ENCODE peak calls at places on chromosomes 11 and 22, in eight cellular contexts. P is aorta; Q is coronary artery; M is naive thymus-derived CD4-positive, alpha-beta T cell; I is caudate nucleus; L is HCT116; Y is neuronal stem cell; J is sigmoid colon. T is an unnamed sample.

GRCh38 chr11:11946878-11947277 is 61.5 kb downstream of the DKK3 start:
- DNase-seq in M (no peak), I (no peak), Q (no peak), Y (no peak), P (no peak), L (no peak), J (no peak), T (no peak)

GRCh38 chr11:76391039-76391438 is 9.9 kb downstream of the GVQW3 start:
- DNase-seq in Y (no peak), P (no peak), M (no peak), I (no peak), Q (no peak), L (no peak), J (no peak), T (no peak)

GRCh38 chr11:76077575-76078150 is 128.6 kb downstream of the WNT11 start:
- DNase-seq in J (no peak), M (no peak), L (no peak), P (no peak), I (no peak), Q (no peak), Y (no peak), T (no peak)

GRCh38 chr11:121886005-121886739 is 229.8 kb downstream of the BLID start:
- DNase-seq in L (no peak), P (no peak), Y (no peak), I (no peak), Q (no peak), J (peak), M (no peak), T (no peak)

GRCh38 chr11:35040221-35040942 is 98.6 kb upstream of the CD44 start:
- DNase-seq in M (peak), P (no peak), I (no peak), Q (no peak), Y (no peak), L (no peak), J (no peak), T (peak)

GRCh38 chr11:9170450-9170849 is 79.1 kb upstream of the SCUBE2 start:
- DNase-seq in I (no peak), M (no peak), P (no peak), Q (no peak), J (no peak), L (no peak), Y (no peak), T (no peak)

GRCh38 chr11:125320347-125321122 is 156.0 kb downstream of the PKNOX2 start:
- DNase-seq in Y (no peak), I (no peak), P (no peak), J (no peak), Q (no peak), L (no peak), M (no peak), T (no peak)

GRCh38 chr22:35033635-35034296 is 32.2 kb upstream of the ISX start:
- DNase-seq in J (no peak), M (no peak), P (no peak), L (no peak), Y (no peak), Q (no peak), I (no peak), T (no peak)

GRCh38 chr22:31574015-31574670 is 77.8 kb downstream of the SFI1 start:
- DNase-seq in P (no peak), Q (no peak), Y (no peak), I (no peak), J (no peak), L (no peak), M (no peak), T (no peak)

GRCh38 chr11:33399421-33399820 is 142.2 kb downstream of the HIPK3 start:
- DNase-seq in L (no peak), Y (no peak), I (no peak), M (no peak), Q (no peak), J (no peak), P (no peak), T (no peak)

GRCh38 chr11:16099501-16099900 is 256.8 kb downstream of the SOX6 start:
- DNase-seq in L (no peak), I (no peak), M (no peak), Q (no peak), P (no peak), Y (no peak), J (no peak), T (no peak)

GRCh38 chr11:114846040-114846791 is 167.9 kb downstream of the NXPE2 start:
- DNase-seq in J (no peak), P (no peak), I (peak), Q (no peak), L (no peak), Y (no peak), M (no peak), T (no peak)

GRCh38 chr11:85682330-85683305 is 3.4 kb downstream of the CCDC89 start:
- DNase-seq in Q (no peak), I (peak), L (no peak), P (peak), M (peak), Y (no peak), J (peak), T (peak)

GRCh38 chr11:106880121-106880520 is 138.2 kb downstream of the GUCY1A2 start:
- DNase-seq in J (no peak), P (no peak), M (no peak), L (no peak), I (no peak), Y (peak), Q (no peak), T (no peak)

GRCh38 chr11:66048525-66049313 is at the start of gene GAL3ST3:
- DNase-seq in I (no peak), Q (no peak), M (no peak), J (no peak), Y (peak), L (no peak), P (peak), T (no peak)

GRCh38 chr22:19713650-19714319 is 518 bp upstream of the SEPTIN5 start:
- DNase-seq in J (no peak), L (no peak), Y (no peak), M (no peak), I (no peak), P (no peak), Q (no peak), T (no peak)
- H3K27ac ChIP-seq in J (no peak), L (no peak), Y (no peak), M (no peak), I (no peak), P (no peak), Q (no peak), T (no peak)

GRCh38 chr11:111439905-111440304 is 60.8 kb upstream of the POU2AF1 start:
- DNase-seq in P (no peak), J (peak), M (no peak), L (no peak), Y (no peak), Q (no peak), I (no peak), T (peak)
- H3K27ac ChIP-seq in P (no peak), J (peak), M (no peak), L (no peak), Y (no peak), Q (no peak), I (no peak), T (no peak)

DNA sequence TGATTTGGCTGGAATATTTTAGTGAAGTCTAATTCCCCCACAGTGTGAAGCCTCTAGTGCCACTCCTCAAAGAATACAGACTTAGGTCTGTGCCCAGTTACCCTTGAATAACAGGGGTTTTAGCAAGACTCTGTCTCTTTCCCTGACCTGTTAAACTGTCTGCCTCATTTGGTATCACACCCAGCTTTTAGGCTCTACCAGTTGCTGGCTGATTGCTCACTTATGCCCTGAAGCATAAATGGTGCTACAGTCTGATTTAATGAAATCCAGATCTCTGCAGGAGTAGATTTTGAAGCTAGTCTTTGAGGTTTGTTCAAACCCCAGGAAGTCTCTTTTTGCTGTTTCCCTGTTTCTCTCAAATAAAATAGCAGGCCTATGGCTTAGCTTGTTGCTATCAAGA is 45.2 kb upstream of the LIPT2 start:
- DNase-seq in P (no peak), J (no peak), M (no peak), Y (no peak), Q (no peak), L (no peak), I (no peak), T (no peak)
- H3K27ac ChIP-seq in P (no peak), J (no peak), M (no peak), Y (no peak), Q (no peak), L (no peak), I (no peak), T (no peak)

DNA sequence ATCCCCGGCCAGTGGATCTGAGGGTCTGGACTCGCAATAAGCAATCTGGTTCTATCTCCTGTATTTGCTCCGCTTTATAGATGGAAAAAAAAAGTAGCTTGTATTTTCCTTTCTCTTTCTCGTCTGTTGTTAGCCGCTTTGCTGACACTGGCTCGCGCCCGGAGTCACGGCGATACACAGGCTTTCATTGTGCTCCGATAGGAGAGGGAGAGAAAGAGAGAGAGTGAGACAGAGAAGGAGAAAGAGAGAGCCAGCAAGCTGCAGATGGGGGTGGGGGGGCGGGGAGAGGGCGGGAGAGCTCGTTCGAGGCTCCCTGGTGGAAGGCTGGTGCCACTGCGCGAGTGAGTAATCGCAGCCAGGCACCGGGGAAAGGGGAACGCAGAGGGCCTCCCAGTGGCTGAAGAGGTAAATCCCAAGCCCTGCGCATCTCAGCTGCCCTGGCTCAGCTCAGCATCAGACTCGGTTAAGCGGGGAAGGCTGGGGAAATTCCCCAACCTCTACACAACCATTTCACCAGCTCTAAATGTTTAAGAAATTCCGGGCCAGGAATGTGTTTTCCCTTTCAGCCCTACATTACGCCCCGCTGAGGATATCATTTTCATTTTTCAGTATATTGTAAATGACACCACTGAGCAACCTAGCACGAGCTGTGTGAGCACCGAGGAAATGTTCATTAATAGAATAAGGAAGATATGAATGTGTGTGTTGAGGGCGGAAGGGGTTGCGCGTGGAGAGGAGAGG is at the start of gene MAML2:
- DNase-seq in J (peak), M (peak), L (peak), P (peak), Y (peak), I (peak), Q (peak), T (peak)
- H3K27ac ChIP-seq in J (peak), M (peak), L (no peak), P (peak), Y (peak), I (peak), Q (peak), T (peak)

GRCh38 chr22:21708960-21709359 is 26.6 kb downstream of the YPEL1 start:
- DNase-seq in I (no peak), P (no peak), J (no peak), Y (no peak), L (no peak), Q (no peak), M (no peak), T (no peak)

GRCh38 chr22:21703684-21704316 is 31.8 kb downstream of the YPEL1 start:
- DNase-seq in J (no peak), M (no peak), Q (no peak), I (no peak), Y (no peak), P (peak), L (no peak), T (no peak)

GRCh38 chr22:21710156-21710555 is 25.4 kb downstream of the YPEL1 start:
- DNase-seq in Q (no peak), L (no peak), I (no peak), P (no peak), J (no peak), Y (no peak), M (no peak), T (no peak)

GRCh38 chr22:21709688-21710087 is 25.9 kb downstream of the YPEL1 start:
- DNase-seq in J (no peak), P (no peak), L (no peak), Q (no peak), Y (no peak), M (no peak), I (no peak), T (no peak)

GRCh38 chr22:21707677-21708076 is 27.9 kb downstream of the YPEL1 start:
- DNase-seq in L (no peak), P (no peak), Q (no peak), Y (no peak), J (no peak), I (no peak), M (no peak), T (no peak)
- H3K27ac ChIP-seq in L (no peak), P (no peak), Q (no peak), Y (no peak), J (no peak), I (no peak), M (no peak), T (no peak)

DNA sequence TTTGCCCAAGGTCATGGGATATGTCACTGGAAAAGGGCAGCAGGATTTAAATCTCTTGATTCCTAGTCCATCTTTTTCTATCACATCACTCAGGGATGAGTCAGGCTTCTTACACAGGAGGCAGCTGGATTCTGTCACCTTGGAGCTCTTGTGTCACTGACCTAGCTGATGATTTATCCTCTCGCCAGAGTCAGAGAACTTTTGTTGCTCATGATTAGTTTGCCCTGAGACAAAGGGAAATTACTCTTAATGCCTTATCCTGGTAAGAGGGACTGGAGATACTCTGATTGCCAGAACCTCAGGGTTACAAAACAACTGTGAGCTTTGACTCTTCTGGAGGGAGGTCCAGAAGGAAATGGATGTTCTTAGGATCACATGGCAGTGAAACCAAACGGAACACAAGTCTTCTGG is 10.1 kb downstream of the COA4 start:
- DNase-seq in L (peak), J (peak), Q (no peak), I (no peak), Y (no peak), P (no peak), M (no peak), T (no peak)
- H3K27ac ChIP-seq in L (no peak), J (peak), Q (no peak), I (no peak), Y (no peak), P (no peak), M (no peak), T (no peak)